ENCODE peak calls at places on chromosomes 5 and 9, in four cellular contexts. R is esophagus muscularis mucosa; W is CD8-positive, alpha-beta T cell; A is dorsolateral prefrontal cortex. F is an unnamed sample.

GRCh38 chr5:14983666-14984441 is 112.3 kb upstream of the ANKH start:
- DNase-seq in R (no peak), W (no peak), A (no peak), F (no peak)

GRCh38 chr5:142872217-142872616 is 102.0 kb downstream of the ARHGAP26 start:
- DNase-seq in R (no peak), W (no peak), A (no peak), F (no peak)

GRCh38 chr9:111559000-111559610 is 34.1 kb downstream of the ZNF483 start:
- DNase-seq in R (no peak), W (no peak), A (no peak), F (no peak)

GRCh38 chr9:114954986-114955623 is 24.7 kb upstream of the TNFSF8 start:
- DNase-seq in R (no peak), W (no peak), A (no peak), F (no peak)

GRCh38 chr5:1881731-1882336 is 891 bp downstream of the IRX4 start:
- DNase-seq in R (no peak), W (no peak), A (no peak), F (no peak)

GRCh38 chr9:25261445-25261844 is 416.8 kb downstream of the TUSC1 start:
- DNase-seq in R (no peak), W (no peak), A (no peak), F (no peak)

GRCh38 chr9:115360122-115360521 is 242.2 kb upstream of the TNC start:
- DNase-seq in R (no peak), W (no peak), A (no peak), F (no peak)

GRCh38 chr5:132243366-132243977 is 14.0 kb upstream of the PDLIM4 start:
- DNase-seq in R (no peak), W (no peak), A (no peak), F (no peak)

GRCh38 chr5:51872144-51872543 is 488.9 kb downstream of the ISL1 start:
- DNase-seq in R (no peak), W (no peak), A (no peak), F (no peak)

GRCh38 chr5:15452780-15453179 is 47.2 kb upstream of the FBXL7 start:
- DNase-seq in R (no peak), W (no peak), A (no peak), F (no peak)

GRCh38 chr5:133821311-133821741 is 147.1 kb downstream of the C5orf15 start:
- DNase-seq in R (no peak), W (no peak), A (no peak), F (no peak)

GRCh38 chr9:117869287-117869686 is 165.1 kb downstream of the TLR4 start:
- DNase-seq in R (no peak), W (no peak), A (no peak), F (no peak)

GRCh38 chr9:112366591-112366990 is 13.3 kb upstream of the HSDL2 start:
- DNase-seq in R (no peak), W (no peak), A (no peak), F (no peak)

GRCh38 chr5:157670662-157671591 is at the start of gene C5orf52:
- DNase-seq in R (peak), W (no peak), A (no peak), F (no peak)

GRCh38 chr5:135578685-135579341 is at the start of gene CXCL14:
- DNase-seq in R (no peak), W (no peak), A (peak), F (no peak)

GRCh38 chr5:139343476-139343875 is 1.8 kb downstream of the PAIP2 start:
- DNase-seq in R (no peak), W (no peak), A (no peak), F (no peak)

GRCh38 chr5:32233696-32234447 is 59.8 kb upstream of the GOLPH3 start:
- DNase-seq in R (no peak), W (no peak), A (no peak), F (no peak)

GRCh38 chr5:106290841-106291240 is 1379.9 kb downstream of the EFNA5 start:
- DNase-seq in R (no peak), W (no peak), A (no peak), F (no peak)

GRCh38 chr9:96279927-96280326 is 22.0 kb downstream of the HSD17B3 start:
- DNase-seq in R (no peak), W (no peak), A (no peak), F (no peak)

GRCh38 chr9:134339183-134339806 is 13.0 kb downstream of the RXRA start:
- DNase-seq in R (no peak), W (no peak), A (no peak), F (no peak)

GRCh38 chr9:6944896-6945295 is 187.1 kb downstream of the KDM4C start:
- DNase-seq in R (no peak), W (no peak), A (no peak), F (no peak)

GRCh38 chr5:61301820-61302563 is 30.1 kb upstream of the ZSWIM6 start:
- DNase-seq in R (no peak), W (no peak), A (peak), F (no peak)

GRCh38 chr9:111961575-111961974 is 65.0 kb downstream of the UGCG start:
- DNase-seq in R (no peak), W (no peak), A (no peak), F (no peak)

DNA sequence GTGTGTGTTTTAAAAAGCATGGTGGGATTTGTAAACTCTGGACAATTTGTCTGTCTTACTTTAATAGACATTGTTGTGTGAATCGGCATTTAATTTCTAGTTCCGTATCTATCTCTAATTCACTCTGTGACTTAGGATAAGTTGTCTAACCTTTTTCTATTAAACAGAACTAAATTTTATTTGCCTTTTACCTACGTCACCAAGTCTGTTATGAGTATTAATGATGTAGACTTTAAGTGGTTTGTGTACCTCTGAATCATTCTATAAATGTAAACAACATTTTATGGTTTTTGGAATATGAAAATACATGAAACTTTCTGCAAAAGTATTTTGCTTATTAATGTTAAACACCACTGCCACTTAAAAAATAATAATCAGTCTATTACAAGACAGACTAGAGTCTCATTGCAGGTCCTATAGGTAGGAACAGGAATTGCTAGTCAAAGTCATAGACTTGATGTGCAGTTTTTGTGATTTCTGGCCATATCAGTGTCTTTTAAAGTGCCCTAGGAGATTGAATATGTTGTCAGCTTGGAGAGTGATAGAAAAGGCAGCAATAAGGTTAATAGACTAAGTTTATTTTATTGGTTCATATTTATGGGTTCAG is 5.6 kb downstream of the RBM27 start:
- DNase-seq in R (no peak), W (no peak), A (no peak), F (no peak)
- TF ChIP-seq CTCF in R (no peak), W (peak), A (no peak), F (no peak)

GRCh38 chr5:104352954-104353353 is 790.4 kb upstream of the NUDT12 start:
- DNase-seq in R (no peak), W (no peak), A (no peak), F (no peak)

GRCh38 chr5:104344809-104345512 is 782.4 kb upstream of the NUDT12 start:
- DNase-seq in R (no peak), W (no peak), A (no peak), F (no peak)

GRCh38 chr5:104345513-104345823 is 782.9 kb upstream of the NUDT12 start:
- DNase-seq in R (no peak), W (no peak), A (no peak), F (no peak)

GRCh38 chr5:104347119-104347708 is 784.6 kb upstream of the NUDT12 start:
- DNase-seq in R (no peak), W (no peak), A (no peak), F (no peak)
- TF ChIP-seq CTCF in R (no peak), W (no peak), A (peak), F (no peak)

DNA sequence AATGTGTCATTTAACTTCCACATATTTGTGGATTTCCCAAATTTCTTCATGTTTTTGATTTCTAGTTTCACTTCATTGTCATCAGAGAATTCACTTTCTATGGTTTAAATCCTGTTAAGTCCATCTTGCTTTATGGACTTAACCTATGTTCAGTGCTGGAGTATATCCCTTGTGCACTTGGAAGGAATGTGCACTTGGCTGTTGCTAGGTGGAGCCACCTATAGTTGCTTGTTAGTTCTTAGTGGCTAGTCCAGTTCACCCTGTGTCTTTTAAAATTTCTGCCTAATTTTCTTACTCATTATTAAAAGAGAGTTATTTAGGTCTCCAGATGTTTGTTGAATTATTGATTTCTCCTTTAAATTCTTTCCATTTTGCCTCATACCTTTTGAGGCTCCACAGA is 1472.5 kb upstream of the CDH6 start:
- DNase-seq in R (no peak), W (no peak), A (no peak), F (no peak)
- TF ChIP-seq CTCF in R (no peak), W (no peak), A (no peak), F (no peak)

DNA sequence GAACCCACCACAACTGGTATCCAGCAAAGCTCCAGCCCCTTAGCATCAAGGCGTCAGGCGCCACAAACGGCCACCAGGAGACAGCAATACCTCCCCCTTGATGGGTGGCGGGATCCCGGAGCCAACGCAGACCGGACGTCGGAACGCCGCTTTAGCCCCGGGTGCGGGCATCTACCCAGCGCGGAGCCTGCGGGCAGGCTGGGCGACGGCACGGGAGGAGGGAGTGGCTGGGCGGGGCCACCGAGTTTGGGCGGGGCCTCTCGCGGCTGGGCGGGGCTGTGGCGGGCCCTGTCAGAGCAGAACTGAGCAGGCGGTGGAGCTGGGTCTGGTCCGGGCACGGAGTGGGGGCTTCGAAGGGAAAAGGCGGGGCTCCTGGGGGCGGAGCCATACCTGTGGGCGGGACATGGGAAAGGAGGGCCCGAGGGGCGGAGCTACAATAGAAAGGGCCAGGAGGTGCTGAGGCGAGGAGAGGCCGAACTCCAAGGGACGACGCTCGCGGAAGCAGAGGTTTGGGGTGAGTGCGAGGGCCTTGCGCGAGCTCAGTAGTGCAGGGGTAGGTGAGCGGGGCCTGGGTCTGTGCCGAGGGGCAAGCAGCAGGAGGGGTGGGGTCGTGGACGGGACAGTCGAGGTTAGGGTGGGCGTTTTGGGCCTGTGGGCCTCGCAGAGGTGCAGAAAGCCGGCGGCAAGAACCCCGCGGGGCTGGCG is 40.2 kb upstream of the GARNL3 start:
- DNase-seq in R (peak), W (peak), A (peak), F (peak)
- TF ChIP-seq CTCF in R (no peak), W (no peak), A (peak), F (no peak)

DNA sequence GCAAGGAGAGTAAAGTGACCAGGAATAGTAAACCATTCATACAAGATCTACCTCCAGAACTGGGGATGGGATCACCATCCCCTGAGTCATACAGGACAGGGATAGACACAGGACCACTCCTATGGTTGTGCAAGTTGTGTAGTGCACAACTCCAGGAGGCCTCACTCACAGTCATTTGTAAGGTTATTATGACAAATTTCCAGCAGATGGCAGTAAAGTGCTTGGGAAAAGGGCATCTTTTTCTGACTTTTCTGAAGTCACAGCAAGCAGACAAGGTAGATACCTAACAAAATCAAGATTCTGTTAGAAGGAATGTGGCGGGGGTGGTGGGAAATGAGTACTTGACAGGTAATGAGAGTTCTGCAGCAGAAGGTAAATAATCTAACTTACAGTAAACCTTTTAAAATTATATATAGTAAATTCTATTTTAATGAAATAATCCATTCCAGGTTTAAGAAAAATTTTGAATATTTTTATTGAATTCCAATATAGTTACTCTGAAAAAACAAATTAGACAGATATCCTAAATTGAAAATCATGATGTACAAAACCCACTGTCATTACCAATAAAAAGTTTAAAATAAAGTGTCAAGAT is 16.7 kb upstream of the KIF27 start:
- DNase-seq in R (no peak), W (no peak), A (no peak), F (no peak)
- TF ChIP-seq CTCF in R (peak), W (peak), A (peak), F (peak)

GRCh38 chr5:10521466-10522223 is 42.2 kb upstream of the ANKRD33B start:
- DNase-seq in R (no peak), W (no peak), A (no peak), F (no peak)
- TF ChIP-seq CTCF in R (no peak), W (no peak), A (no peak), F (no peak)

GRCh38 chr5:171323806-171324632 is 15.0 kb downstream of the TLX3 start:
- DNase-seq in R (no peak), W (no peak), A (no peak), F (no peak)
- TF ChIP-seq CTCF in R (no peak), W (no peak), A (no peak), F (no peak)

GRCh38 chr9:135515541-135515951 is 5.7 kb upstream of the LCN1 start:
- DNase-seq in R (no peak), W (no peak), A (peak), F (no peak)

GRCh38 chr9:135515083-135515511 is 6.1 kb upstream of the LCN1 start:
- DNase-seq in R (no peak), W (no peak), A (no peak), F (no peak)

GRCh38 chr9:135517407-135517822 is 3.8 kb upstream of the LCN1 start:
- DNase-seq in R (no peak), W (no peak), A (no peak), F (peak)

GRCh38 chr9:135514342-135515082 is 6.7 kb upstream of the LCN1 start:
- DNase-seq in R (no peak), W (no peak), A (no peak), F (no peak)

GRCh38 chr9:135516132-135516860 is 4.9 kb upstream of the LCN1 start:
- DNase-seq in R (no peak), W (no peak), A (no peak), F (no peak)
- TF ChIP-seq CTCF in R (no peak), W (no peak), A (no peak), F (no peak)

DNA sequence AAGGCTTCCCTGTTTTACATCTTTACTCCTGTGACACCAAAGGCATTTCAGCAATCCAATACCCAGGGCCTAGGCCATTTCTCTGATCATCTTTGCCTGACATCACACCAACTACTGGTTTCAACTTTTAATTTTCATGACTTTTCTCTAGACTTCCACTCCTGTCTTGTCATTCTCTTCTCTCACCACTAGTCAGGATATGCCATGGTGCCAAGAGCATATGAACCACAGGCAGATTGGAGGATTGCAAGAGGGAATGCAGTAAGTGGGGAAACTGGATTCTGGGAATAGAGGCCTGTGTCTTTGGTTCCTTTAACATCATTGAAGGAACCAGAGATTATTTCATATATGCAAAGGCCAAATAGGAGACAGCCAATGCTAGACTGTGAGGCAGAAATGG is 69.3 kb downstream of the ANKRD31 start:
- DNase-seq in R (no peak), W (no peak), A (no peak), F (no peak)
- TF ChIP-seq CTCF in R (no peak), W (no peak), A (no peak), F (no peak)